ENCODE peak calls at places on chromosomes 2 and 18, in nine cellular contexts. B is CD4-positive, alpha-beta memory T cell; K is RWPE1; F is AML-193; V is HEK293T; U is KBM-7; Q is ovary; W is GM12891; L is CD8-positive, alpha-beta memory T cell. M is an unnamed sample.

GRCh38 chr2:233556756-233557736 is 9.5 kb downstream of the USP40 start:
- DNase-seq in K (peak; percentile 56), B (no peak), F (peak; percentile 14), U (peak; percentile 84), W (no peak), L (no peak), Q (no peak), V (no peak), M (no peak)

GRCh38 chr2:147989809-147990403 is 30.6 kb downstream of the ORC4 start:
- DNase-seq in L (peak; percentile 49), B (peak; percentile 56), Q (no peak), V (peak; percentile 32), F (peak; percentile 72), U (peak; percentile 66), W (peak; percentile 21), K (peak; percentile 67), M (no peak)

GRCh38 chr2:178629463-178629862 is 149.2 kb downstream of the PLEKHA3 start:
- DNase-seq in K (no peak), W (no peak), V (no peak), B (no peak), L (no peak), Q (no peak), F (no peak), U (no peak), M (no peak)

GRCh38 chr2:101759162-101759561 is 61.7 kb downstream of the MAP4K4 start:
- DNase-seq in U (no peak), V (no peak), Q (no peak), B (no peak), F (no peak), L (no peak), K (peak; percentile 62), W (no peak), M (no peak)

GRCh38 chr2:216914491-216914890 is 54.6 kb upstream of the TNP1 start:
- DNase-seq in K (no peak), F (no peak), W (no peak), Q (no peak), B (no peak), V (no peak), U (no peak), L (no peak), M (no peak)

GRCh38 chr2:132670104-132670960 is at the start of gene LYPD1:
- DNase-seq in K (no peak), B (no peak), V (peak; percentile 19), W (no peak), F (no peak), U (no peak), Q (peak; percentile 13), L (no peak), M (no peak)

GRCh38 chr2:195486987-195487644 is 169.9 kb upstream of the SLC39A10 start:
- DNase-seq in L (no peak), F (peak; percentile 92), V (no peak), K (peak; percentile 53), U (peak; percentile 91), B (peak; percentile 3), W (no peak), Q (no peak), M (no peak)

GRCh38 chr2:216504376-216504762 is 5.7 kb downstream of the RPL37A start:
- DNase-seq in K (no peak), U (no peak), B (no peak), Q (no peak), V (no peak), L (no peak), F (no peak), W (no peak), M (no peak)

GRCh38 chr2:44075536-44075935 is 79.7 kb upstream of the LRPPRC start:
- DNase-seq in B (no peak), L (no peak), K (no peak), F (no peak), V (no peak), W (no peak), U (no peak), Q (no peak), M (no peak)

GRCh38 chr18:50190926-50191325 is 4.0 kb downstream of the MYO5B start:
- DNase-seq in B (no peak), U (no peak), W (no peak), K (no peak), Q (no peak), F (no peak), L (no peak), V (no peak), M (no peak)

GRCh38 chr2:10355471-10356458 is 53.1 kb downstream of the HPCAL1 start:
- DNase-seq in F (no peak), W (no peak), Q (no peak), K (no peak), U (no peak), V (no peak), L (no peak), B (no peak), M (no peak)

GRCh38 chr2:143954208-143954607 is 565.7 kb downstream of the ZEB2 start:
- DNase-seq in L (no peak), B (no peak), F (no peak), W (no peak), U (no peak), K (no peak), V (no peak), Q (no peak), M (no peak)

GRCh38 chr2:110799376-110799775 is 67.0 kb downstream of the ACOXL start:
- DNase-seq in B (no peak), V (no peak), W (no peak), K (no peak), L (no peak), Q (no peak), U (no peak), F (no peak), M (no peak)

GRCh38 chr2:127228102-127228501 is 8.0 kb upstream of the CYP27C1 start:
- DNase-seq in Q (no peak), V (no peak), L (no peak), U (no peak), W (no peak), B (no peak), F (no peak), K (no peak), M (no peak)

GRCh38 chr2:159124931-159125467 is 156.6 kb downstream of the TANC1 start:
- DNase-seq in V (no peak), W (no peak), U (no peak), L (no peak), K (no peak), Q (no peak), F (no peak), B (no peak), M (no peak)

GRCh38 chr2:233803292-233803911 is 25.3 kb downstream of the MROH2A start:
- DNase-seq in B (no peak), W (no peak), L (no peak), U (no peak), K (no peak), F (no peak), Q (no peak), V (no peak), M (no peak)

GRCh38 chr2:188332619-188333018 is 40.9 kb downstream of the GULP1 start:
- DNase-seq in V (no peak), L (no peak), U (no peak), W (no peak), K (no peak), Q (no peak), B (no peak), F (no peak), M (no peak)

GRCh38 chr2:219612605-219613286 is 14.7 kb upstream of the SLC4A3 start:
- DNase-seq in K (no peak), V (no peak), B (no peak), F (no peak), L (peak; percentile 50), W (no peak), U (no peak), Q (no peak), M (no peak)

GRCh38 chr18:31741096-31741735 is 19.5 kb downstream of the SLC25A52 start:
- DNase-seq in V (peak; percentile 64), L (peak; percentile 34), Q (peak; percentile 36), B (peak; percentile 33), U (peak; percentile 64), K (no peak), F (peak; percentile 66), W (no peak), M (peak; percentile 32)

GRCh38 chr18:79380816-79381806 is 14.6 kb upstream of the NFATC1 start:
- DNase-seq in L (peak; percentile 55), K (peak; percentile 59), Q (peak; percentile 80), W (peak; percentile 84), V (peak; percentile 67), B (peak; percentile 54), F (peak; percentile 18), U (peak; percentile 60), M (peak; percentile 50)

GRCh38 chr2:7891312-7891711 is 790.5 kb upstream of the ID2 start:
- DNase-seq in F (no peak), K (no peak), U (no peak), B (no peak), W (no peak), L (no peak), V (no peak), Q (no peak), M (no peak)

GRCh38 chr2:101873543-101873942 is 118.2 kb upstream of the IL1R2 start:
- DNase-seq in V (peak; percentile 17), B (no peak), U (peak; percentile 25), K (no peak), W (no peak), L (no peak), F (peak; percentile 7), Q (no peak), M (no peak)

GRCh38 chr2:15916336-15916735 is 24.0 kb upstream of the MYCN start:
- DNase-seq in V (no peak), Q (no peak), L (no peak), K (no peak), U (no peak), F (no peak), W (no peak), B (no peak), M (no peak)

GRCh38 chr2:216012133-216012829 is 1.1 kb downstream of the MREG start:
- DNase-seq in W (no peak), L (no peak), K (peak; percentile 68), V (peak; percentile 34), Q (no peak), F (no peak), U (peak; percentile 46), B (no peak), M (no peak)

M was measured in CD8-positive, alpha-beta T cell.